ENCODE peak calls at places on chromosomes 1 and 21, in ten cellular contexts. T, W, Y, H, S, V, J, C, M and Q are unnamed samples.

GRCh38 chr1:7519861-7520408 is 251.2 kb upstream of the VAMP3 start:
- DNase-seq in J (no peak), S (no peak), T (no peak), C (no peak), V (no peak), H (no peak), W (no peak), M (no peak), Y (no peak), Q (no peak)

GRCh38 chr1:65310078-65310587 is 790 bp downstream of the DNAJC6 start:
- DNase-seq in T (no peak), V (no peak), W (no peak), M (no peak), C (peak), S (peak), H (no peak), J (no peak), Y (peak), Q (no peak)

GRCh38 chr1:9385801-9386573 is 93.3 kb downstream of the SPSB1 start:
- DNase-seq in T (no peak), S (no peak), H (no peak), W (no peak), Y (no peak), C (no peak), V (no peak), J (no peak), M (no peak), Q (no peak)

GRCh38 chr1:98794196-98794886 is 132.8 kb downstream of the SNX7 start:
- DNase-seq in M (no peak), S (peak), T (peak), W (no peak), C (peak), Y (peak), H (peak), J (peak), V (peak), Q (peak)

GRCh38 chr1:117059334-117059677 is 820 bp upstream of the TTF2 start:
- DNase-seq in Y (peak), H (peak), M (no peak), W (peak), C (no peak), S (peak), T (no peak), V (no peak), J (no peak), Q (peak)

GRCh38 chr1:61079898-61080336 is 2.4 kb upstream of the NFIA start:
- DNase-seq in S (peak), Y (peak), C (peak), M (peak), H (no peak), W (peak), J (peak), T (peak), V (peak), Q (no peak)

GRCh38 chr1:202189012-202189790 is 4.4 kb upstream of the LGR6 start:
- DNase-seq in W (peak), H (peak), V (peak), T (peak), Y (peak), J (peak), C (no peak), M (peak), S (peak), Q (peak)

GRCh38 chr21:27206368-27206982 is 239.6 kb upstream of the ADAMTS5 start:
- DNase-seq in T (no peak), W (no peak), S (no peak), M (no peak), H (no peak), V (peak), C (no peak), Y (no peak), J (no peak), Q (no peak)

GRCh38 chr1:198679535-198680173 is 40.8 kb downstream of the PTPRC start:
- DNase-seq in J (no peak), S (no peak), H (no peak), M (no peak), T (no peak), W (no peak), C (no peak), Y (no peak), V (no peak), Q (peak)

GRCh38 chr1:36366091-36366661 is 19.5 kb downstream of the STK40 start:
- DNase-seq in Y (no peak), C (peak), M (no peak), H (no peak), T (no peak), J (peak), V (peak), W (no peak), S (peak), Q (peak)

GRCh38 chr1:194807530-194808220 is 1621.3 kb upstream of the B3GALT2 start:
- DNase-seq in J (no peak), S (no peak), H (no peak), Y (no peak), W (no peak), C (no peak), T (no peak), V (no peak), M (no peak), Q (no peak)

GRCh38 chr1:232998646-232999045 is 48.2 kb downstream of the NTPCR start:
- DNase-seq in Y (no peak), S (no peak), M (no peak), V (no peak), J (no peak), H (no peak), T (no peak), W (no peak), C (no peak), Q (no peak)

GRCh38 chr1:226443033-226443432 is 35.1 kb upstream of the PARP1 start:
- DNase-seq in M (no peak), C (no peak), V (no peak), T (no peak), S (no peak), H (no peak), J (no peak), Y (no peak), W (no peak), Q (no peak)

GRCh38 chr21:42159560-42160110 is 59.3 kb upstream of the ABCG1 start:
- DNase-seq in V (no peak), S (no peak), M (no peak), Y (no peak), T (no peak), J (no peak), C (no peak), W (no peak), H (no peak), Q (no peak)

GRCh38 chr1:169550294-169550693 is 36.0 kb downstream of the F5 start:
- DNase-seq in C (peak), Y (no peak), M (no peak), S (peak), J (peak), H (peak), T (peak), W (no peak), V (peak), Q (no peak)